ENCODE peak calls at places on chromosome 11, in eight cellular contexts. One of them, this sample, is unnamed.
A peak's percentile ranks its signal among the peaks of the same experiment; 100 is the strongest.

GRCh38 chr11:117146521-117146920 is 2.4 kb downstream of the PAFAH1B2 start:
- DNase-seq in AG09319: no peak
- DNase-seq in central memory CD4-positive, alpha-beta T cell: no peak
- DNase-seq in fibroblast of mammary gland: peak; percentile 58
- DNase-seq in left ventricle myocardium inferior: no peak
- DNase-seq in mesenchymal stem cell: peak; percentile 48
- DNase-seq in GM23248: peak; percentile 38
- DNase-seq in progenitor cell of endocrine pancreas: no peak
- DNase-seq in this sample: peak; percentile 52

GRCh38 chr11:94641167-94641761 is 74.1 kb downstream of the PIWIL4 start:
- DNase-seq in AG09319: no peak
- DNase-seq in central memory CD4-positive, alpha-beta T cell: no peak
- DNase-seq in fibroblast of mammary gland: peak; percentile 15
- DNase-seq in left ventricle myocardium inferior: peak; percentile 57
- DNase-seq in mesenchymal stem cell: no peak
- DNase-seq in GM23248: no peak
- DNase-seq in progenitor cell of endocrine pancreas: no peak
- DNase-seq in this sample: no peak

GRCh38 chr11:69914286-69915150 is 95.3 kb upstream of the FGF3 start:
- DNase-seq in AG09319: no peak
- DNase-seq in central memory CD4-positive, alpha-beta T cell: no peak
- DNase-seq in fibroblast of mammary gland: no peak
- DNase-seq in left ventricle myocardium inferior: peak; percentile 10
- DNase-seq in mesenchymal stem cell: no peak
- DNase-seq in GM23248: no peak
- DNase-seq in progenitor cell of endocrine pancreas: no peak
- DNase-seq in this sample: no peak

GRCh38 chr11:706439-706956 is 467 bp downstream of the EPS8L2 start:
- DNase-seq in AG09319: no peak
- DNase-seq in central memory CD4-positive, alpha-beta T cell: no peak
- DNase-seq in fibroblast of mammary gland: peak; percentile 56
- DNase-seq in left ventricle myocardium inferior: no peak
- DNase-seq in mesenchymal stem cell: peak; percentile 53
- DNase-seq in GM23248: peak; percentile 87
- DNase-seq in progenitor cell of endocrine pancreas: no peak
- DNase-seq in this sample: no peak

GRCh38 chr11:34476853-34477252 is 36.7 kb downstream of the ELF5 start:
- DNase-seq in AG09319: no peak
- DNase-seq in central memory CD4-positive, alpha-beta T cell: no peak
- DNase-seq in fibroblast of mammary gland: peak; percentile 5
- DNase-seq in left ventricle myocardium inferior: no peak
- DNase-seq in mesenchymal stem cell: no peak
- DNase-seq in GM23248: no peak
- DNase-seq in progenitor cell of endocrine pancreas: no peak
- DNase-seq in this sample: no peak

GRCh38 chr11:75315439-75315805 is 36.0 kb downstream of the ARRB1 start:
- DNase-seq in AG09319: no peak
- DNase-seq in central memory CD4-positive, alpha-beta T cell: no peak
- DNase-seq in fibroblast of mammary gland: no peak
- DNase-seq in left ventricle myocardium inferior: no peak
- DNase-seq in mesenchymal stem cell: no peak
- DNase-seq in GM23248: no peak
- DNase-seq in progenitor cell of endocrine pancreas: no peak
- DNase-seq in this sample: no peak

GRCh38 chr11:114738954-114739353 is 60.6 kb downstream of the NXPE2 start:
- DNase-seq in AG09319: no peak
- DNase-seq in central memory CD4-positive, alpha-beta T cell: no peak
- DNase-seq in fibroblast of mammary gland: peak; percentile 48
- DNase-seq in left ventricle myocardium inferior: no peak
- DNase-seq in mesenchymal stem cell: peak; percentile 45
- DNase-seq in GM23248: peak; percentile 63
- DNase-seq in progenitor cell of endocrine pancreas: peak; percentile 13
- DNase-seq in this sample: peak; percentile 55

GRCh38 chr11:72141066-72141465 is 5.5 kb downstream of the FOLR3 start:
- DNase-seq in AG09319: peak; percentile 43
- DNase-seq in central memory CD4-positive, alpha-beta T cell: no peak
- DNase-seq in fibroblast of mammary gland: peak; percentile 94
- DNase-seq in left ventricle myocardium inferior: no peak
- DNase-seq in mesenchymal stem cell: peak; percentile 27
- DNase-seq in GM23248: peak; percentile 96
- DNase-seq in progenitor cell of endocrine pancreas: no peak
- DNase-seq in this sample: peak; percentile 95